ENCODE peak calls at places on chromosomes 12 and 14, in five cellular contexts. One of them, this sample, is unnamed.

GRCh38 chr12:53887881-53888280 is 50.8 kb upstream of the HOXC13 start:
- DNase-seq in pancreas: no peak
- DNase-seq in mucosa of gallbladder: no peak
- DNase-seq in BJ: no peak
- DNase-seq in WTC11: no peak
- DNase-seq in this sample: no peak

GRCh38 chr14:61528591-61529021 is 166.7 kb upstream of the HIF1A start:
- DNase-seq in pancreas: no peak
- DNase-seq in mucosa of gallbladder: no peak
- DNase-seq in BJ: no peak
- DNase-seq in WTC11: no peak
- DNase-seq in this sample: no peak

GRCh38 chr12:26791328-26791791 is 41.6 kb downstream of the ITPR2 start:
- DNase-seq in pancreas: no peak
- DNase-seq in mucosa of gallbladder: no peak
- DNase-seq in BJ: peak; percentile 42
- DNase-seq in WTC11: no peak
- DNase-seq in this sample: no peak

GRCh38 chr12:11031307-11031706 is at the start of gene TAS2R31:
- DNase-seq in pancreas: no peak
- DNase-seq in mucosa of gallbladder: no peak
- DNase-seq in BJ: no peak
- DNase-seq in WTC11: no peak
- DNase-seq in this sample: no peak

GRCh38 chr12:107135177-107135576 is 41.8 kb upstream of the CRY1 start:
- DNase-seq in pancreas: no peak
- DNase-seq in mucosa of gallbladder: no peak
- DNase-seq in BJ: no peak
- DNase-seq in WTC11: no peak
- DNase-seq in this sample: no peak

GRCh38 chr14:105116451-105117256 is 51.4 kb upstream of the GPR132 start:
- DNase-seq in pancreas: no peak
- DNase-seq in mucosa of gallbladder: no peak
- DNase-seq in BJ: no peak
- DNase-seq in WTC11: no peak
- DNase-seq in this sample: no peak

GRCh38 chr12:108854055-108854452 is 3.3 kb downstream of the SSH1 start:
- DNase-seq in pancreas: no peak
- DNase-seq in mucosa of gallbladder: peak; percentile 26
- DNase-seq in BJ: peak; percentile 60
- DNase-seq in WTC11: no peak
- DNase-seq in this sample: no peak

GRCh38 chr12:116287850-116288301 is 10.4 kb upstream of the MED13L start:
- DNase-seq in pancreas: no peak
- DNase-seq in mucosa of gallbladder: no peak
- DNase-seq in BJ: no peak
- DNase-seq in WTC11: no peak
- DNase-seq in this sample: no peak